ENCODE peak calls at places on chromosomes 1 and 21, in seven cellular contexts. G is A549; T is T-helper 9 cell; U is activated T-helper 1 cell treated with anti-CD3 and anti-CD28 coated beads, Interleukin-2, amount 50 U/mL, for 16 hours; R is DMS153; S is MCF 10A; K is pulmonary artery endothelial cell. C is an unnamed sample.

GRCh38 chr1:42319128-42319851 is 15.7 kb downstream of the FOXJ3 start:
- DNase-seq in G (no peak), T (no peak), U (no peak), R (no peak), S (peak; percentile 11), K (no peak), C (no peak)

GRCh38 chr1:58214674-58215073 is 331.9 kb downstream of the OMA1 start:
- DNase-seq in G (no peak), T (no peak), U (no peak), R (no peak), S (no peak), K (no peak), C (no peak)

GRCh38 chr1:9883585-9884449 is 26.3 kb downstream of the CTNNBIP1 start:
- DNase-seq in G (no peak), T (no peak), U (no peak), R (no peak), S (no peak), K (no peak), C (no peak)

GRCh38 chr1:7267493-7267892 is 482.2 kb downstream of the CAMTA1 start:
- DNase-seq in G (no peak), T (no peak), U (no peak), R (no peak), S (no peak), K (no peak), C (no peak)

GRCh38 chr1:184408580-184408979 is 21.8 kb downstream of the C1orf21 start:
- DNase-seq in G (no peak), T (no peak), U (no peak), R (no peak), S (no peak), K (no peak), C (peak; percentile 24)

GRCh38 chr1:44544960-44545359 is 129.3 kb downstream of the TMEM53 start:
- DNase-seq in G (no peak), T (no peak), U (no peak), R (no peak), S (no peak), K (no peak), C (no peak)

GRCh38 chr1:212288614-212289013 is 3.4 kb downstream of the PPP2R5A start:
- DNase-seq in G (no peak), T (no peak), U (no peak), R (no peak), S (peak; percentile 62), K (no peak), C (no peak)

GRCh38 chr1:212098340-212098739 is 62.8 kb downstream of the DTL start:
- DNase-seq in G (no peak), T (no peak), U (no peak), R (no peak), S (no peak), K (no peak), C (no peak)

GRCh38 chr1:222416001-222416791 is 131.7 kb downstream of the HHIPL2 start:
- DNase-seq in G (no peak), T (no peak), U (no peak), R (no peak), S (no peak), K (no peak), C (no peak)

GRCh38 chr1:113868387-113869083 is 3.0 kb downstream of the PTPN22 start:
- DNase-seq in G (no peak), T (no peak), U (no peak), R (no peak), S (no peak), K (no peak), C (no peak)

GRCh38 chr1:83060216-83060615 is 938.7 kb downstream of the TTLL7 start:
- DNase-seq in G (no peak), T (no peak), U (no peak), R (no peak), S (peak; percentile 36), K (no peak), C (no peak)

GRCh38 chr1:201156346-201156745 is 2.1 kb upstream of the TMEM9 start:
- DNase-seq in G (no peak), T (no peak), U (no peak), R (no peak), S (no peak), K (no peak), C (no peak)

GRCh38 chr1:224368409-224368808 is 11.7 kb downstream of the CNIH4 start:
- DNase-seq in G (no peak), T (no peak), U (no peak), R (no peak), S (no peak), K (no peak), C (no peak)

GRCh38 chr1:235929216-235929615 is 62.5 kb upstream of the LYST start:
- DNase-seq in G (no peak), T (no peak), U (no peak), R (no peak), S (peak; percentile 63), K (no peak), C (no peak)

GRCh38 chr1:224065455-224065854 is 48.5 kb upstream of the FBXO28 start:
- DNase-seq in G (no peak), T (no peak), U (no peak), R (no peak), S (peak; percentile 69), K (no peak), C (no peak)

GRCh38 chr1:53321366-53321765 is 6.5 kb downstream of the LRP8 start:
- DNase-seq in G (peak; percentile 26), T (no peak), U (no peak), R (no peak), S (no peak), K (no peak), C (peak; percentile 52)

GRCh38 chr1:236400061-236400638 is 6.1 kb downstream of the EDARADD start:
- DNase-seq in G (no peak), T (no peak), U (no peak), R (no peak), S (no peak), K (no peak), C (no peak)

GRCh38 chr1:210231846-210232523 is 611 bp upstream of the SERTAD4 start:
- DNase-seq in G (no peak), T (no peak), U (no peak), R (peak; percentile 18), S (peak; percentile 74), K (no peak), C (no peak)

GRCh38 chr21:36806103-36806502 is 107.2 kb downstream of the SIM2 start:
- DNase-seq in G (no peak), T (no peak), U (no peak), R (no peak), S (no peak), K (no peak), C (no peak)

GRCh38 chr1:99766378-99766800 is at the start of gene FRRS1:
- DNase-seq in G (peak; percentile 51), T (no peak), U (no peak), R (peak; percentile 78), S (peak; percentile 87), K (no peak), C (no peak)

GRCh38 chr1:102190429-102190828 is 193.7 kb upstream of the OLFM3 start:
- DNase-seq in G (no peak), T (no peak), U (no peak), R (peak; percentile 39), S (no peak), K (no peak), C (no peak)

GRCh38 chr1:27968692-27969091 is 8.9 kb downstream of the XKR8 start:
- DNase-seq in G (no peak), T (no peak), U (no peak), R (no peak), S (peak; percentile 60), K (no peak), C (no peak)

GRCh38 chr1:15150376-15150775 is 3.2 kb upstream of the TMEM51 start:
- DNase-seq in G (no peak), T (no peak), U (no peak), R (no peak), S (no peak), K (no peak), C (no peak)

GRCh38 chr1:166069390-166069789 is 97.4 kb downstream of the FAM78B start:
- DNase-seq in G (no peak), T (no peak), U (no peak), R (no peak), S (peak; percentile 65), K (no peak), C (no peak)

GRCh38 chr21:43203523-43204080 is 34.8 kb downstream of the CRYAA start:
- DNase-seq in G (no peak), T (no peak), U (no peak), R (no peak), S (no peak), K (no peak), C (no peak)

GRCh38 chr1:184644771-184645170 is 109.9 kb downstream of the EDEM3 start:
- DNase-seq in G (no peak), T (no peak), U (no peak), R (no peak), S (no peak), K (no peak), C (no peak)

GRCh38 chr1:23193391-23194118 is 23.7 kb downstream of the HTR1D start:
- DNase-seq in G (no peak), T (no peak), U (no peak), R (no peak), S (no peak), K (no peak), C (no peak)

GRCh38 chr1:86933562-86934377 is 19.3 kb downstream of the HS2ST1 start:
- DNase-seq in G (no peak), T (no peak), U (no peak), R (peak; percentile 23), S (no peak), K (no peak), C (no peak)

GRCh38 chr1:198107041-198107440 is 49.8 kb upstream of the NEK7 start:
- DNase-seq in G (no peak), T (no peak), U (no peak), R (no peak), S (peak; percentile 24), K (no peak), C (no peak)

GRCh38 chr1:226664413-226665101 is 74.5 kb downstream of the ITPKB start:
- DNase-seq in G (no peak), T (no peak), U (no peak), R (no peak), S (no peak), K (peak; percentile 74), C (no peak)

GRCh38 chr1:6967431-6968079 is 182.3 kb downstream of the CAMTA1 start:
- DNase-seq in G (no peak), T (no peak), U (no peak), R (no peak), S (no peak), K (no peak), C (no peak)

GRCh38 chr21:21101911-21102310 is 103.7 kb downstream of the NCAM2 start:
- DNase-seq in G (no peak), T (no peak), U (no peak), R (peak; percentile 8), S (peak; percentile 68), K (no peak), C (no peak)

GRCh38 chr1:79355073-79355472 is 348.5 kb upstream of the ADGRL4 start:
- DNase-seq in G (no peak), T (no peak), U (no peak), R (no peak), S (no peak), K (no peak), C (no peak)

GRCh38 chr1:172581273-172581672 is 48.3 kb downstream of the SUCO start:
- DNase-seq in G (no peak), T (no peak), U (no peak), R (no peak), S (no peak), K (no peak), C (no peak)